ENCODE peak calls at places on chromosome 18, in eight cellular contexts. O is thyroid gland; U is Peyer's patch; J is heart right ventricle; Q is CD8-positive, alpha-beta memory T cell; L is SJSA1; W is astrocyte of the spinal cord; I is keratinocyte. C is an unnamed sample.

GRCh38 chr18:44723973-44724778 is 43.5 kb downstream of the SETBP1 start:
- DNase-seq in O (no peak), U (no peak), J (no peak), Q (no peak), L (no peak), W (no peak), I (no peak), C (no peak)

GRCh38 chr18:46718501-46719341 is 38.1 kb downstream of the ST8SIA5 start:
- DNase-seq in O (no peak), U (no peak), J (no peak), Q (no peak), L (no peak), W (peak), I (no peak), C (peak)

GRCh38 chr18:5073026-5073944 is 123.8 kb downstream of the AKAIN1 start:
- DNase-seq in O (no peak), U (no peak), J (no peak), Q (no peak), L (no peak), W (peak), I (no peak), C (peak)

GRCh38 chr18:76565238-76566173 is 70.5 kb upstream of the ZNF516 start:
- DNase-seq in O (peak), U (no peak), J (peak), Q (no peak), L (peak), W (peak), I (no peak), C (peak)

GRCh38 chr18:70431203-70431624 is 142.4 kb downstream of the SOCS6 start:
- DNase-seq in O (no peak), U (no peak), J (no peak), Q (no peak), L (peak), W (no peak), I (no peak), C (peak)

GRCh38 chr18:59921384-59921891 is 21.6 kb downstream of the PMAIP1 start:
- DNase-seq in O (no peak), U (peak), J (no peak), Q (peak), L (peak), W (no peak), I (no peak), C (no peak)

GRCh38 chr18:79059456-79059855 is 9.7 kb upstream of the ATP9B start:
- DNase-seq in O (no peak), U (no peak), J (no peak), Q (no peak), L (no peak), W (no peak), I (no peak), C (no peak)

GRCh38 chr18:76771132-76771824 is 51.1 kb upstream of the ZNF236 start:
- DNase-seq in O (no peak), U (no peak), J (no peak), Q (no peak), L (no peak), W (no peak), I (no peak), C (no peak)

GRCh38 chr18:8426401-8426800 is 182.8 kb upstream of the RAB12 start:
- DNase-seq in O (no peak), U (no peak), J (no peak), Q (no peak), L (no peak), W (no peak), I (no peak), C (no peak)

GRCh38 chr18:77062518-77063003 is 70.0 kb downstream of the MBP start:
- DNase-seq in O (peak), U (peak), J (no peak), Q (peak), L (no peak), W (peak), I (no peak), C (no peak)

GRCh38 chr18:46070683-46071614 is 1.1 kb downstream of the PSTPIP2 start:
- DNase-seq in O (no peak), U (no peak), J (no peak), Q (no peak), L (no peak), W (no peak), I (no peak), C (no peak)

GRCh38 chr18:76956648-76957047 is 134.3 kb downstream of the ZNF236 start:
- DNase-seq in O (no peak), U (no peak), J (no peak), Q (no peak), L (no peak), W (no peak), I (no peak), C (no peak)

GRCh38 chr18:72675394-72675793 is 131.3 kb upstream of the CBLN2 start:
- DNase-seq in O (no peak), U (no peak), J (no peak), Q (no peak), L (no peak), W (no peak), I (no peak), C (no peak)

GRCh38 chr18:62460851-62461300 is 61.9 kb upstream of the ZCCHC2 start:
- DNase-seq in O (no peak), U (no peak), J (peak), Q (no peak), L (no peak), W (no peak), I (no peak), C (no peak)

GRCh38 chr18:51617167-51617566 is 419.7 kb upstream of the MEX3C start:
- DNase-seq in O (no peak), U (no peak), J (no peak), Q (no peak), L (no peak), W (peak), I (no peak), C (peak)

GRCh38 chr18:30929718-30930117 is 112.8 kb downstream of the DSC3 start:
- DNase-seq in O (no peak), U (no peak), J (no peak), Q (no peak), L (no peak), W (no peak), I (no peak), C (no peak)

GRCh38 chr18:23302852-23303527 is 150.1 kb upstream of the RIOK3 start:
- DNase-seq in O (no peak), U (no peak), J (no peak), Q (no peak), L (no peak), W (peak), I (peak), C (peak)

GRCh38 chr18:46301571-46301970 is 197.4 kb downstream of the HAUS1 start:
- DNase-seq in O (no peak), U (no peak), J (no peak), Q (no peak), L (no peak), W (no peak), I (no peak), C (no peak)

GRCh38 chr18:76952747-76953146 is 130.4 kb downstream of the ZNF236 start:
- DNase-seq in O (peak), U (no peak), J (no peak), Q (no peak), L (no peak), W (no peak), I (no peak), C (no peak)

GRCh38 chr18:42413870-42414269 is 458.8 kb downstream of the PIK3C3 start:
- DNase-seq in O (no peak), U (no peak), J (no peak), Q (no peak), L (peak), W (peak), I (no peak), C (peak)

GRCh38 chr18:58091099-58091611 is 47.1 kb downstream of the NEDD4L start:
- DNase-seq in O (peak), U (no peak), J (no peak), Q (no peak), L (no peak), W (no peak), I (peak), C (peak)

GRCh38 chr18:34913837-34914755 is 127.1 kb upstream of the MAPRE2 start:
- DNase-seq in O (no peak), U (no peak), J (no peak), Q (no peak), L (peak), W (peak), I (no peak), C (no peak)

GRCh38 chr18:62720766-62721613 is 5.6 kb downstream of the PHLPP1 start:
- DNase-seq in O (no peak), U (no peak), J (no peak), Q (no peak), L (no peak), W (peak), I (no peak), C (no peak)

GRCh38 chr18:3089579-3089978 is 76.6 kb upstream of the LPIN2 start:
- DNase-seq in O (no peak), U (no peak), J (no peak), Q (no peak), L (no peak), W (no peak), I (no peak), C (no peak)

GRCh38 chr18:39909706-39910105 is 2045.3 kb upstream of the PIK3C3 start:
- DNase-seq in O (no peak), U (no peak), J (no peak), Q (no peak), L (no peak), W (peak), I (no peak), C (peak)

GRCh38 chr18:14976736-14977430 is 228.9 kb downstream of the ANKRD30B start:
- DNase-seq in O (peak), U (no peak), J (no peak), Q (no peak), L (no peak), W (peak), I (no peak), C (peak)

GRCh38 chr18:58761241-58761969 is 90.1 kb downstream of the MALT1 start:
- DNase-seq in O (no peak), U (no peak), J (no peak), Q (no peak), L (peak), W (no peak), I (no peak), C (no peak)

GRCh38 chr18:63997606-63998005 is 27.7 kb downstream of the SERPINB8 start:
- DNase-seq in O (no peak), U (no peak), J (no peak), Q (no peak), L (no peak), W (no peak), I (peak), C (peak)

GRCh38 chr18:35497006-35497333 is 790 bp downstream of the INO80C start:
- DNase-seq in O (peak), U (no peak), J (no peak), Q (no peak), L (no peak), W (peak), I (no peak), C (peak)

GRCh38 chr18:70335892-70336726 is 47.3 kb downstream of the SOCS6 start:
- DNase-seq in O (no peak), U (no peak), J (no peak), Q (no peak), L (no peak), W (peak), I (peak), C (peak)

GRCh38 chr18:34970106-34970505 is 71.1 kb upstream of the MAPRE2 start:
- DNase-seq in O (no peak), U (no peak), J (no peak), Q (no peak), L (no peak), W (no peak), I (no peak), C (peak)

DNA sequence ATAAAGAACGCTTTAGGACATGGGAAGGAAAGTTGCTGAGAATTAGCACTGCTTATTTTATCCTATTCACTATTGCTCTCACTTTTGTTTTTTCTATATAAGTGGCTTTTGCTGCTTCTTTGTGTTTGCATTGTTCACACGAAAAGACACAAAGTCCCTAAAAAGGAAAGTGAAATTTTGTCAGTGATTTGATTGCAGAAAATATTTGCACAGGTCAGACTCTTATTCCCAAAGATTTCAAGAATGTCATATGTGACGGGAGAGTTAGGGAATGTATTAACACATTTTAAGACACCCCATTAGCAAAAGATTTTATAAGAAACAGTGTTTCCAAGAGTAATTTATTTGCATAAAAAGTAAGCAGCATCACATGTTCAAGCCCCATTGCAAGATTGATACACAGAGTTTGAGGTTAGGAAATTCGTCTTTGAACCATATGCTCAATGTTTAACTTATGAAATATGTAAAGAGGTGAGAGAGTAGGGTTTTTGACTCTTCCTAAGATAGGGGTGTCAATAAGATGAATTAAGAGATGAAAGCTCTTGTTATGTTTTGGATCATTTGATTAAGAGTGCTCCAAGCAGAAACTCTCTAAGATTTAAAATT is 57.0 kb downstream of the CCDC102B start:
- DNase-seq in O (no peak), U (no peak), J (no peak), Q (no peak), L (no peak), W (no peak), I (no peak), C (no peak)
- H3K4me3 ChIP-seq in O (no peak), U (no peak), J (no peak), Q (no peak), L (no peak), W (no peak), I (no peak), C (no peak)

DNA sequence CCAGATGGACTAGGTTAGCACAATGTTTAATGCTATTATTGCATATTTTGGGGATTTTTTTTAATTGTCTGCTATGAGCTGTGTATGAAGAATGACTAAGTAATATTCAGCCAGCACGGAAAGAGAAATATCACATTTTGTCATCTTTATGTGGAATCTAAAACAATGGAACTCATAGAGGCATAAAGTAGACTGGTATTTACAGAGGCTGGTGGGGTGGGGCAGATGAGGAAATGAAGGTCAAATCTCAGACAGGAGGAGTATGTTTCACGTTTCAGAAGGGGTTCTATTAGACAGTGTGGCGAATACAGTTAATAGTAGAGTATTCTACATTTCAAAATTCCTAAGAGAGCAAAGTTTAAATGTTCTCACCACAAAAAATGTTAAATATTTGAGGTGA is 4.7 kb downstream of the CDH19 start:
- DNase-seq in O (no peak), U (no peak), J (no peak), Q (no peak), L (no peak), W (no peak), I (no peak), C (no peak)
- H3K4me3 ChIP-seq in O (no peak), U (no peak), J (no peak), Q (no peak), L (no peak), W (no peak), I (no peak), C (no peak)

GRCh38 chr18:55546873-55547704 is 40.9 kb downstream of the TCF4 start:
- DNase-seq in O (peak), U (no peak), J (no peak), Q (no peak), L (no peak), W (peak), I (no peak), C (peak)
- H3K4me3 ChIP-seq in O (no peak), U (peak), J (no peak), Q (no peak), L (peak), W (peak), I (peak), C (no peak)

GRCh38 chr18:12307871-12308385 is at the start of gene TUBB6:
- DNase-seq in O (peak), U (no peak), J (peak), Q (no peak), L (peak), W (peak), I (no peak), C (peak)

GRCh38 chr18:12306752-12307151 is 1.3 kb upstream of the TUBB6 start:
- DNase-seq in O (no peak), U (no peak), J (no peak), Q (no peak), L (no peak), W (no peak), I (no peak), C (no peak)

GRCh38 chr18:12308386-12309100 is 502 bp downstream of the TUBB6 start:
- DNase-seq in O (peak), U (peak), J (peak), Q (no peak), L (peak), W (peak), I (no peak), C (peak)

GRCh38 chr18:12305930-12306629 is 2.0 kb upstream of the TUBB6 start:
- DNase-seq in O (no peak), U (no peak), J (no peak), Q (no peak), L (no peak), W (no peak), I (no peak), C (no peak)

GRCh38 chr18:12307251-12307736 is 747 bp upstream of the TUBB6 start:
- DNase-seq in O (peak), U (no peak), J (peak), Q (no peak), L (peak), W (peak), I (no peak), C (peak)
- H3K4me3 ChIP-seq in O (peak), U (peak), J (peak), Q (no peak), L (peak), W (peak), I (peak), C (peak)

DNA sequence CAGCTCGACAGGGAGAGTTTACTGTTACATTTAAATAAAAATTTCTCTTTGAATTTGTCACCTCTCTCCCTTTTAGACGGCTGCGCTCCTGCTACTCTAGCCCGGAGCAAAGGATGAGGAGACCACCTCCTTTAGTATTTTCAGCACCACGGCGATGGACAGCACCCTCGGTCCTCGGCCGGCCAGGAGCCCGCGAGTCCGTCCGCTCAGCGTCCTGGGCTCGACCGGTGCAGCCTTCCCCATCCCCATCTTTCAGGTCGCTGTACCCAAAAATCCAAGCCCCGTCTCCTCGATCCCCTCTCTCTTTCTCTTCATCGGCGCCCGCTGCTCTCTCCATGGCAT is 831 bp downstream of the CELF4 start:
- DNase-seq in O (peak), U (no peak), J (peak), Q (no peak), L (no peak), W (peak), I (no peak), C (peak)
- H3K4me3 ChIP-seq in O (no peak), U (peak), J (peak), Q (no peak), L (no peak), W (no peak), I (peak), C (no peak)

GRCh38 chr18:6682437-6683111 is 46.9 kb upstream of the ARHGAP28 start:
- DNase-seq in O (no peak), U (no peak), J (no peak), Q (no peak), L (no peak), W (no peak), I (no peak), C (peak)
- H3K4me3 ChIP-seq in O (no peak), U (no peak), J (no peak), Q (no peak), L (no peak), W (no peak), I (no peak), C (no peak)

DNA sequence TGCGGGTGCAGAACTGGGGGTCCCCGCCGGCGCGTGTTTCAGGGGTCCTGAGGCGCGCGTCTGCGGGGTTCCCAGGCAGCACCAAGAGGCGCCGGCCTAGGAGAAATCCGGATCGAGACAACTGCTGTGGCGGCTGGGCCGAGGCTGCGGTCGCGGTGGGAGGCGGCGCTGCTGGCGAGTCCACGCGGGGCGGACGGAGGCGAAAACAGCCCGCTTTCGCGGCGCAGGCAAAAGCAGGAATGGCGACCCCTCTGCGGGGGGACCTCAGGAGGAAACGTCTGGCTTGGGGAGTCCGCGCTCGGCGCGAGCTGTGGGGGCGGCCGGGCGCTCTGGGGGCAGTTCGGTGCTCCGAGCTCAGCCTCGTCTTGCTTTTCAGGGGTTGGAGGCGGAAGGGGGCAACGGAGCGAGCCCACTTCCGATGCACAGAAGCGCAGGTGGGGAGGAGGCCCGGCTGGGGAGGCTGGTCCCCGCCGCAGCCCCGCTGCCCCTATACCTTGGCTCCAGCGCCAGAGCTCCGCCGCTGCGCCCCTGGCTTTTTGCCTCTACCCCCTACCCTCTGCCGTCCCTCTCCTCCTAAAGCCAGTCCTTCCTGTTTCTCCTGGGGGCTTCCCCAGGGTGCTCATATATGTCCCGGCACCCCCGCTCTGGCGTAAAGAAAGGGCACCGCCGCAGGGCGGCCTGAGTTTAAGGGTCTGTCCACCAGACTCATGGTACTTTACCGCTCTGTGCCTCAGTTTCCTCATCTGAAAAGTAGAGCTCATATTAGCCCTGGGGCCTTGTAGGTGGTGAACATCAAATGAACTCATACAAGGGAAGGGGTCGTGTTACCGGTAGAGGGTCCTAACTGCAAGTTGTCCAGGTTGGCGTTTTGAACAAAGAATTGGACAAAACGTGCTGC is 81.3 kb upstream of the LDLRAD4 start:
- DNase-seq in O (peak), U (peak), J (peak), Q (peak), L (no peak), W (peak), I (no peak), C (no peak)
- H3K4me3 ChIP-seq in O (peak), U (peak), J (peak), Q (peak), L (peak), W (peak), I (peak), C (peak)

DNA sequence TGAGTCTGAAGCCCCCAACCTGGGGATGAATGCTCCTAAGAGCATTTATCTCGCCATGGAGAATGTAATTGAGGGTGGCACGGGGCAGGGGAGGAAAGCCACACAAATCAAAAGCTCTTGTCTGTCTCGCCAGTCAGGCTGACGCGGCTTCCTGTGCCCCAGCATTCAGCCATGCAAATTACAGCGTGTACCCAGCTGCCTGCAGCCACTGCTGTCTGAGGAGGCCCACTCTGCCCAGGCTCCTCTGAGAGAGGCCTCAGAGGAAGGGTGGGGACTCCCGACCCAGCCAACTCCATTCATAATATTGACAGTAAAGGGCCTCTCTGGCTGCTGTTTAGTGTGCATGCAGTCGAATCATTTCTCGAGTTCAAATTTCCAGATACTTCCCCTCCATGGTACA is 22.0 kb downstream of the SMAD7 start:
- DNase-seq in O (peak), U (peak), J (peak), Q (peak), L (peak), W (peak), I (no peak), C (peak)
- H3K4me3 ChIP-seq in O (no peak), U (peak), J (no peak), Q (peak), L (no peak), W (no peak), I (no peak), C (no peak)

C was measured in bronchial epithelial cell.